ENCODE peak calls at places on chromosomes 1 and 21, in five cellular contexts. One of them, this sample, is unnamed.

GRCh38 chr1:198155253-198155652 is 1.5 kb upstream of the NEK7 start:
- DNase-seq in BJ: no peak
- DNase-seq in HFF-Myc: no peak
- DNase-seq in epithelial cell of proximal tubule: no peak
- DNase-seq in left lung: no peak
- DNase-seq in this sample: no peak

GRCh38 chr21:16651956-16652355 is 860.9 kb upstream of the CXADR start:
- DNase-seq in BJ: no peak
- DNase-seq in HFF-Myc: no peak
- DNase-seq in epithelial cell of proximal tubule: no peak
- DNase-seq in left lung: no peak
- DNase-seq in this sample: no peak

GRCh38 chr1:21175324-21175669 is 1.4 kb downstream of the EIF4G3 start:
- DNase-seq in BJ: no peak
- DNase-seq in HFF-Myc: no peak
- DNase-seq in epithelial cell of proximal tubule: no peak
- DNase-seq in left lung: peak; percentile 72
- DNase-seq in this sample: no peak

GRCh38 chr1:207181838-207182237 is 77.8 kb downstream of the C4BPA start:
- DNase-seq in BJ: no peak
- DNase-seq in HFF-Myc: no peak
- DNase-seq in epithelial cell of proximal tubule: peak; percentile 10
- DNase-seq in left lung: no peak
- DNase-seq in this sample: no peak

GRCh38 chr1:8424539-8425116 is 106.7 kb downstream of the SLC45A1 start:
- DNase-seq in BJ: no peak
- DNase-seq in HFF-Myc: no peak
- DNase-seq in epithelial cell of proximal tubule: no peak
- DNase-seq in left lung: peak; percentile 58
- DNase-seq in this sample: no peak

GRCh38 chr1:34865981-34866761 is 6.6 kb upstream of the SMIM12 start:
- DNase-seq in BJ: no peak
- DNase-seq in HFF-Myc: peak; percentile 42
- DNase-seq in epithelial cell of proximal tubule: no peak
- DNase-seq in left lung: peak; percentile 85
- DNase-seq in this sample: peak; percentile 6

GRCh38 chr1:117312453-117313138 is 54.7 kb upstream of the MAN1A2 start:
- DNase-seq in BJ: peak; percentile 7
- DNase-seq in HFF-Myc: no peak
- DNase-seq in epithelial cell of proximal tubule: peak; percentile 15
- DNase-seq in left lung: no peak
- DNase-seq in this sample: no peak

GRCh38 chr1:160726498-160727391 is 12.3 kb upstream of the SLAMF7 start:
- DNase-seq in BJ: no peak
- DNase-seq in HFF-Myc: peak; percentile 2
- DNase-seq in epithelial cell of proximal tubule: peak; percentile 25
- DNase-seq in left lung: peak; percentile 64
- DNase-seq in this sample: peak; percentile 13

GRCh38 chr1:179295356-179295755 is 1.8 kb downstream of the SOAT1 start:
- DNase-seq in BJ: no peak
- DNase-seq in HFF-Myc: no peak
- DNase-seq in epithelial cell of proximal tubule: no peak
- DNase-seq in left lung: no peak
- DNase-seq in this sample: no peak

GRCh38 chr21:34243562-34243961 is 120.2 kb upstream of the KCNE2 start:
- DNase-seq in BJ: no peak
- DNase-seq in HFF-Myc: peak; percentile 14
- DNase-seq in epithelial cell of proximal tubule: no peak
- DNase-seq in left lung: no peak
- DNase-seq in this sample: no peak
- H3K4me3 ChIP-seq in BJ: no peak overlapping the region
- H3K4me3 ChIP-seq in HFF-Myc: no peak overlapping the region
- H3K4me3 ChIP-seq in epithelial cell of proximal tubule: no peak overlapping the region
- H3K4me3 ChIP-seq in left lung: no peak overlapping the region
- H3K4me3 ChIP-seq in this sample: no peak overlapping the region

DNA sequence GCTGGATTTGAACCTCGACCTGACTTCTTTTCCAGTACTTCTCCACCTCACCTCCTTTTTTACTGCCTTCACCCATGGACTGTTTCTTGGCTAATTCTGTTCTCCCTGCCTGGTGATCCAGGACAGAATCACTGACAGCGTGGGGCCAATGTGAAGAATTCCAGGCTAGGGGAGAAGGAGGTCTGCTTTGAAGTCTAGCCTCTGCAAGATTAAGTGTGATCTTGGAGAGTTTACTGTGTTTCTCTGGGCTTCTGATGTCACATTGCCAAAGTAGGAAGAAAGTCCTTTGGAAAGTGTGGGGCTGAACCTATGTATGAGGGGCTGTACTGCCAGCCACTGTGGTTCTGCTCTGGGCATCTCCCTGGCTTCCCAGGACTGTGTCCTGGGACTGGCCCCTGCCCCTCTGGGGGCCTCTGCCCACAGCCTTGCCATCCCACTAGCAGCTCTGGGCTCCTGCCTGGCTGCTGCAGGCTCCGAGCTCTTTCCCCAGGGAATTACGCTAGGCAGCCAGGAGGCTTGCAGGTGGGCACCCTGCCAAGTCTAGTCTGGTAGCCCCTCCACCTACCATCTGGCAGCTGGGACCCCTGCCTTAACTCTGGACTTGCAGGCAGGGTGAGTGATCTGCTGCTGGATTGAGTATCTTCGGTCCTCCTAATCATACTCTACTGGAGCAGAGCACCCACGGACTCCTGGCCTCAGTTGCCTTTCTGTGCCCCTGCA is 52.2 kb downstream of the YARS1 start:
- DNase-seq in BJ: no peak
- DNase-seq in HFF-Myc: no peak
- DNase-seq in epithelial cell of proximal tubule: no peak
- DNase-seq in left lung: no peak
- DNase-seq in this sample: no peak
- H3K4me3 ChIP-seq in BJ: no peak overlapping the region
- H3K4me3 ChIP-seq in HFF-Myc: no peak overlapping the region
- H3K4me3 ChIP-seq in epithelial cell of proximal tubule: no peak overlapping the region
- H3K4me3 ChIP-seq in left lung: no peak overlapping the region
- H3K4me3 ChIP-seq in this sample: no peak overlapping the region

GRCh38 chr1:154792899-154793298 is 77.2 kb downstream of the KCNN3 start:
- DNase-seq in BJ: no peak
- DNase-seq in HFF-Myc: no peak
- DNase-seq in epithelial cell of proximal tubule: no peak
- DNase-seq in left lung: no peak
- DNase-seq in this sample: no peak

GRCh38 chr1:154793674-154794073 is 76.4 kb downstream of the KCNN3 start:
- DNase-seq in BJ: no peak
- DNase-seq in HFF-Myc: no peak
- DNase-seq in epithelial cell of proximal tubule: no peak
- DNase-seq in left lung: no peak
- DNase-seq in this sample: no peak

GRCh38 chr1:154788886-154789285 is 81.2 kb downstream of the KCNN3 start:
- DNase-seq in BJ: no peak
- DNase-seq in HFF-Myc: no peak
- DNase-seq in epithelial cell of proximal tubule: no peak
- DNase-seq in left lung: no peak
- DNase-seq in this sample: no peak

GRCh38 chr1:154794608-154795007 is 75.5 kb downstream of the KCNN3 start:
- DNase-seq in BJ: no peak
- DNase-seq in HFF-Myc: no peak
- DNase-seq in epithelial cell of proximal tubule: no peak
- DNase-seq in left lung: no peak
- DNase-seq in this sample: no peak

GRCh38 chr1:154791292-154792278 is 78.5 kb downstream of the KCNN3 start:
- DNase-seq in BJ: no peak
- DNase-seq in HFF-Myc: no peak
- DNase-seq in epithelial cell of proximal tubule: no peak
- DNase-seq in left lung: no peak
- DNase-seq in this sample: no peak
- H3K4me3 ChIP-seq in BJ: no peak overlapping the region
- H3K4me3 ChIP-seq in HFF-Myc: no peak overlapping the region
- H3K4me3 ChIP-seq in epithelial cell of proximal tubule: no peak overlapping the region
- H3K4me3 ChIP-seq in left lung: no peak overlapping the region
- H3K4me3 ChIP-seq in this sample: no peak overlapping the region

DNA sequence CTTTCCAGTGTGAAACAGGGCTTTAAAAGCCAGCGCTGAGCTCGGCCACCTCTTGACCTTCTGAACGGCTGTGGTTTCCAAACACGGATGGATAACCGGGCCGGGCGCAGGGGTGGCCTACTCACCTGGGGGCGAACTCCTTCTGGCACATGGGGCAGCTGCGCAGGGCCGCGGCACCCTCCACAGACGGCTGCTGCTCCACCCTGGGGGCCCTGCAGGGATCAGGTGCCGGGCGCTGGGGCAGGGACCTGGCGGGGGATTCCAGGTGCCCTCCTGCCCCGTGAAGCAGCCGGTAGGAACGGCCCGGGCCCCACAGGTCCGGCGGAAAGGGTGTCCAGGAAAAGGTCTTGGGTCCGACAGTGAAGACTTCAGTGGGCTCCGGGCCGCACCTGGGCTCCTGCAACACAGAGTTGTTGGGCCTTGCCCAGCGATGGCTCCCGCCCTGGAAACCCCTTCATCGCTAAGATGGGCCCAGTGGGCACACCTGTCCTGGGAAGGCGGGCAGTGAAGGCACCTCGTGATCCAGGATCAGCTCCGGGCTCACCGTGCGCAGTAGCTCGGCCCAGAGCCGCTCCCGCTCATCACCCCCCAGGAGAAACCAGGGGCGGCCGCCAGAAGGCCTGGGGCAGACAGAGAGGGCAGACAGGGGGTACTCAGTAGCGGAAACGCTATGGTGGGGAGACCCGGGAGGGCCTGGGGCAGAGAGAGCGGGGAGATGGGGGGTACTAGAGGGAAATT is 889 bp downstream of the FAAP20 start:
- DNase-seq in BJ: no peak
- DNase-seq in HFF-Myc: no peak
- DNase-seq in epithelial cell of proximal tubule: no peak
- DNase-seq in left lung: no peak
- DNase-seq in this sample: no peak
- H3K4me3 ChIP-seq in BJ: peak overlapping the region; percentile 57
- H3K4me3 ChIP-seq in HFF-Myc: peak overlapping the region; percentile 58
- H3K4me3 ChIP-seq in epithelial cell of proximal tubule: peak overlapping the region; percentile 75
- H3K4me3 ChIP-seq in left lung: peak overlapping the region; percentile 47
- H3K4me3 ChIP-seq in this sample: peak overlapping the region; percentile 61

This sample was measured in skeletal muscle cell.